ENCODE peak calls at places on chromosome 1, in eight cellular contexts. L, M, O, V, T, D, Y and A are unnamed samples.

GRCh38 chr1:165367375-165367993 is 11.0 kb upstream of the LMX1A start:
- DNase-seq in L (peak; percentile 41), M (peak; percentile 74), O (peak; percentile 93), V (no peak), T (peak; percentile 77), D (peak; percentile 60), Y (peak; percentile 74), A (peak; percentile 55)

GRCh38 chr1:15390667-15391066 is 19.0 kb upstream of the EFHD2 start:
- DNase-seq in L (no peak), M (no peak), O (no peak), V (no peak), T (no peak), D (no peak), Y (no peak), A (no peak)

GRCh38 chr1:198678301-198678836 is 39.5 kb downstream of the PTPRC start:
- DNase-seq in L (no peak), M (no peak), O (no peak), V (no peak), T (peak; percentile 61), D (no peak), Y (no peak), A (peak; percentile 17)

GRCh38 chr1:228462560-228462959 is 24.6 kb upstream of the RNF187 start:
- DNase-seq in L (no peak), M (no peak), O (no peak), V (no peak), T (no peak), D (no peak), Y (no peak), A (no peak)

GRCh38 chr1:53625766-53626520 is 113.0 kb downstream of the GLIS1 start:
- DNase-seq in L (no peak), M (no peak), O (no peak), V (no peak), T (no peak), D (no peak), Y (no peak), A (no peak)

GRCh38 chr1:58870298-58870676 is 86.4 kb upstream of the JUN start:
- DNase-seq in L (no peak), M (no peak), O (no peak), V (no peak), T (no peak), D (no peak), Y (peak; percentile 97), A (no peak)

GRCh38 chr1:1891349-1892078 is 627 bp upstream of the GNB1 start:
- DNase-seq in L (no peak), M (peak; percentile 59), O (no peak), V (peak; percentile 69), T (peak; percentile 55), D (peak; percentile 80), Y (peak; percentile 76), A (peak; percentile 74)

GRCh38 chr1:64894438-64895196 is 71.7 kb downstream of the JAK1 start:
- DNase-seq in L (no peak), M (no peak), O (no peak), V (no peak), T (no peak), D (no peak), Y (no peak), A (no peak)

GRCh38 chr1:192604979-192605620 is 29.5 kb downstream of the RGS1 start:
- DNase-seq in L (no peak), M (no peak), O (no peak), V (no peak), T (no peak), D (no peak), Y (no peak), A (no peak)